ENCODE peak calls at places on chromosomes 7 and 10, in five cellular contexts. L is cardiac muscle cell, M is GM13976, E is GM12892, H is COR-L47. G is an unnamed sample.

GRCh38 chr10:63415635-63416244 is 50.0 kb downstream of the JMJD1C start:
- DNase-seq in L (no peak), M (no peak), E (no peak), H (no peak), G (no peak)

GRCh38 chr10:102375250-102375649 is 20.3 kb upstream of the NFKB2 start:
- DNase-seq in L (no peak), M (no peak), E (no peak), H (no peak), G (peak)

GRCh38 chr10:86651631-86652331 is 2.6 kb upstream of the OPN4 start:
- DNase-seq in L (no peak), M (no peak), E (peak), H (no peak), G (no peak)

GRCh38 chr7:71131753-71132520 is at the start of gene GALNT17:
- DNase-seq in L (no peak), M (no peak), E (no peak), H (peak), G (peak)

GRCh38 chr10:101041252-101041761 is 10.3 kb downstream of the SFXN3 start:
- DNase-seq in L (peak), M (peak), E (peak), H (peak), G (peak)

GRCh38 chr10:70528726-70529362 is 50.3 kb downstream of the PALD1 start:
- DNase-seq in L (peak), M (no peak), E (no peak), H (no peak), G (peak)

GRCh38 chr10:90813592-90814365 is 44.1 kb downstream of the HTR7 start:
- DNase-seq in L (no peak), M (no peak), E (no peak), H (no peak), G (peak)

GRCh38 chr7:1671876-1672451 is 1.9 kb downstream of the ELFN1 start:
- DNase-seq in L (no peak), M (no peak), E (no peak), H (no peak), G (no peak)

GRCh38 chr10:71779641-71780040 is 6.3 kb upstream of the VSIR start:
- DNase-seq in L (no peak), M (no peak), E (no peak), H (no peak), G (no peak)

GRCh38 chr7:28792858-28793257 is 165.3 kb downstream of the TRIL start:
- DNase-seq in L (no peak), M (peak), E (no peak), H (no peak), G (no peak)

GRCh38 chr7:1537631-1538412 is 7.3 kb downstream of the MAFK start:
- DNase-seq in L (peak), M (no peak), E (no peak), H (peak), G (peak)

GRCh38 chr7:82183633-82184032 is 259.9 kb downstream of the CACNA2D1 start:
- DNase-seq in L (peak), M (no peak), E (no peak), H (no peak), G (no peak)

GRCh38 chr10:61975107-61975932 is 73.8 kb downstream of the ARID5B start:
- DNase-seq in L (peak), M (no peak), E (no peak), H (no peak), G (no peak)